ENCODE peak calls at places on chromosomes 3 and 15, in eight cellular contexts. H, A, R, I, U, T, O and G are unnamed samples.
A peak's percentile ranks its signal among the peaks of the same experiment; 100 is the strongest.

GRCh38 chr3:4848176-4848575 is 131.1 kb upstream of the BHLHE40 start:
- DNase-seq in R (no peak), A (no peak), U (no peak), T (no peak), O (no peak), I (no peak), H (no peak), G (no peak)

GRCh38 chr15:40516322-40516721 is 45.5 kb downstream of the CHST14 start:
- DNase-seq in I (no peak), A (no peak), T (no peak), H (no peak), U (no peak), R (no peak), O (no peak), G (no peak)

GRCh38 chr3:42174679-42175660 is 83.8 kb downstream of the TRAK1 start:
- DNase-seq in O (no peak), H (peak; percentile 34), R (no peak), I (no peak), U (no peak), T (no peak), A (no peak), G (no peak)

GRCh38 chr15:32869814-32870213 is 152.0 kb downstream of the GREM1 start:
- DNase-seq in A (no peak), I (no peak), U (no peak), H (no peak), T (no peak), R (no peak), O (no peak), G (no peak)

GRCh38 chr15:101675796-101676582 is 23.8 kb upstream of the TM2D3 start:
- DNase-seq in R (no peak), I (no peak), H (no peak), T (no peak), A (no peak), O (peak; percentile 33), U (no peak), G (peak; percentile 67)

GRCh38 chr15:72196409-72197044 is 1.1 kb downstream of the GRAMD2A start:
- DNase-seq in R (no peak), U (no peak), O (no peak), A (no peak), H (no peak), I (no peak), T (no peak), G (peak; percentile 50)

GRCh38 chr3:157310329-157311065 is 126.2 kb upstream of the PTX3 start:
- DNase-seq in T (no peak), R (no peak), A (no peak), U (no peak), H (no peak), I (no peak), O (no peak), G (no peak)

GRCh38 chr15:51229907-51230328 is 108.5 kb downstream of the CYP19A1 start:
- DNase-seq in H (no peak), I (no peak), R (no peak), A (no peak), O (no peak), U (no peak), T (no peak), G (peak; percentile 40)

GRCh38 chr3:185270262-185270955 is 16.6 kb upstream of the EHHADH start:
- DNase-seq in O (no peak), H (no peak), A (no peak), I (no peak), T (no peak), U (no peak), R (no peak), G (peak; percentile 55)

GRCh38 chr3:188133219-188133618 is 20.7 kb upstream of the LPP start:
- DNase-seq in H (no peak), A (no peak), I (no peak), O (no peak), U (no peak), T (no peak), R (no peak), G (peak; percentile 22)

GRCh38 chr3:194686816-194687637 is 1.3 kb downstream of the FAM43A start:
- DNase-seq in R (peak; percentile 11), I (peak; percentile 73), T (no peak), O (no peak), A (no peak), U (no peak), H (no peak), G (peak; percentile 48)

GRCh38 chr15:31276596-31277298 is 49.9 kb upstream of the KLF13 start:
- DNase-seq in A (no peak), O (no peak), U (no peak), R (no peak), I (no peak), T (no peak), H (peak; percentile 25), G (no peak)

GRCh38 chr15:95812491-95812890 is 518.0 kb upstream of the NR2F2 start:
- DNase-seq in I (no peak), A (no peak), R (no peak), T (no peak), U (no peak), O (no peak), H (no peak), G (peak; percentile 7)

GRCh38 chr3:4866841-4867240 is 112.4 kb upstream of the BHLHE40 start:
- DNase-seq in O (peak; percentile 49), T (no peak), U (no peak), R (no peak), H (no peak), A (peak; percentile 34), I (no peak), G (peak; percentile 33)

GRCh38 chr3:115766587-115767492 is 143.5 kb downstream of the GAP43 start:
- DNase-seq in O (no peak), H (no peak), U (no peak), I (no peak), T (no peak), R (no peak), A (no peak), G (peak; percentile 40)

GRCh38 chr3:139534992-139535879 is 4.3 kb downstream of the RBP1 start:
- DNase-seq in H (no peak), R (peak; percentile 89), A (no peak), O (no peak), T (peak; percentile 75), U (no peak), I (peak; percentile 80), G (peak; percentile 15)

GRCh38 chr15:36210426-36210825 is 369.0 kb upstream of the CDIN1 start:
- DNase-seq in I (no peak), A (no peak), H (no peak), T (no peak), R (no peak), U (no peak), O (no peak), G (no peak)

GRCh38 chr15:46681901-46682300 is 1035.4 kb upstream of the SEMA6D start:
- DNase-seq in U (no peak), R (no peak), I (no peak), T (no peak), O (no peak), H (no peak), A (no peak), G (no peak)

GRCh38 chr3:29156071-29156715 is 124.7 kb upstream of the RBMS3 start:
- DNase-seq in U (no peak), O (no peak), T (no peak), I (no peak), H (no peak), R (no peak), A (no peak), G (peak; percentile 51)

GRCh38 chr3:185766645-185767323 is 58.1 kb downstream of the IGF2BP2 start:
- DNase-seq in U (no peak), R (no peak), O (no peak), A (no peak), I (no peak), H (no peak), T (no peak), G (peak; percentile 62)

GRCh38 chr15:89442671-89443307 is 53.6 kb downstream of the RHCG start:
- DNase-seq in R (peak; percentile 84), O (no peak), A (no peak), U (no peak), I (no peak), T (peak; percentile 56), H (no peak), G (peak; percentile 55)

GRCh38 chr3:152206243-152206642 is 62.5 kb upstream of the MBNL1 start:
- DNase-seq in U (no peak), I (no peak), O (no peak), H (no peak), A (no peak), T (no peak), R (no peak), G (no peak)

GRCh38 chr3:152205097-152205593 is 63.6 kb upstream of the MBNL1 start:
- DNase-seq in H (no peak), R (no peak), A (no peak), O (no peak), T (no peak), I (no peak), U (no peak), G (no peak)

GRCh38 chr3:152202976-152203626 is 65.6 kb upstream of the MBNL1 start:
- DNase-seq in R (no peak), T (no peak), O (no peak), I (no peak), U (no peak), A (no peak), H (no peak), G (no peak)

GRCh38 chr3:152203677-152204076 is 65.1 kb upstream of the MBNL1 start:
- DNase-seq in R (no peak), U (no peak), O (no peak), A (no peak), I (no peak), H (no peak), T (no peak), G (no peak)

DNA sequence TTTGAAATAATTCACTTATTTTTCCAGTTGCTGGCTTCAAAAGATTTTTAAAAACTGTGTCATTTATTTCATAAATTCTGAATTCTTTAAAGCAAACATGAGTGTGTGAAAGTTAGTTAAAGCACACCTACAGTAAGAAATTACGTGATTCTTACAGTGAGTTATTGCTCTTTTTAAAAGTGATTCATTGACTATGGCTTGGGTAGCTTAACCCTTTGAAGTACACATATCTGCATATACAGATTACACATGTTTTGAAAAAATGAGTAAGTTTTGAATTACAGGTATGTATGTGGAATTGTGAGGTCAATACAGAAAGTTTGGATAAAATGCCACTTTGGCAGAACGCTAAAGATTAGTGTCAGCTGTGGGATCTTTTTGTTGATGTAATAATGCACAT is 64.5 kb upstream of the MBNL1 start:
- DNase-seq in A (no peak), T (no peak), U (no peak), I (no peak), O (no peak), R (no peak), H (no peak), G (no peak)
- H3K4me3 ChIP-seq in A (no peak overlapping the region), T (no peak overlapping the region), U (peak overlapping the region; percentile 65), I (peak overlapping the region; percentile 31), O (no peak overlapping the region), R (no peak overlapping the region), H (no peak overlapping the region), G (no peak overlapping the region)

GRCh38 chr3:144244662-144245061 is 273.0 kb downstream of the DIPK2A start:
- DNase-seq in A (no peak), U (no peak), O (no peak), R (no peak), H (no peak), I (no peak), T (no peak), G (no peak)
- TF ChIP-seq CTCF in A (no peak), U (peak; percentile 6), O (no peak), R (no peak), H (no peak), I (no peak), T (no peak), G (no peak)

GRCh38 chr15:24633082-24633481 is 42.5 kb upstream of the NPAP1 start:
- DNase-seq in A (no peak), T (no peak), I (no peak), U (no peak), R (no peak), H (no peak), O (no peak), G (no peak)
- H3K4me3 ChIP-seq in A (no peak overlapping the region), T (no peak overlapping the region), I (no peak overlapping the region), U (no peak overlapping the region), R (no peak overlapping the region), H (no peak overlapping the region), O (no peak overlapping the region), G (no peak overlapping the region)

GRCh38 chr3:125398952-125399351 is 23.8 kb upstream of the ZNF148 start:
- DNase-seq in I (no peak), R (no peak), U (no peak), H (no peak), A (no peak), O (no peak), T (peak; percentile 13), G (peak; percentile 51)
- TF ChIP-seq CTCF in I (no peak), R (no peak), U (peak; percentile 22), H (no peak), A (no peak), O (no peak), T (no peak), G (no peak)